ENCODE peak calls at places on chromosomes 7 and 10, in six cellular contexts. B is neuronal stem cell, N is PC-9, D is stomach, P is fibroblast of lung, E is IMR-90. R is an unnamed sample.

GRCh38 chr10:13231808-13232207 is 2.4 kb downstream of the UCMA start:
- DNase-seq in B (no peak), N (no peak), D (no peak), P (no peak), E (no peak), R (peak; percentile 13)

GRCh38 chr10:60237977-60238376 is 151.7 kb downstream of the ANK3 start:
- DNase-seq in B (no peak), N (no peak), D (no peak), P (peak; percentile 39), E (peak; percentile 13), R (no peak)

GRCh38 chr10:79403441-79404230 is 41.8 kb downstream of the ZCCHC24 start:
- DNase-seq in B (peak; percentile 48), N (no peak), D (no peak), P (peak; percentile 62), E (no peak), R (no peak)

GRCh38 chr7:151062399-151063211 is 3.2 kb downstream of the SLC4A2 start:
- DNase-seq in B (peak; percentile 77), N (peak; percentile 73), D (peak; percentile 91), P (peak; percentile 88), E (peak; percentile 76), R (peak; percentile 85)

GRCh38 chr7:14765731-14766130 is 136.8 kb downstream of the DGKB start:
- DNase-seq in B (no peak), N (no peak), D (no peak), P (peak; percentile 19), E (no peak), R (no peak)

GRCh38 chr10:77622822-77623410 is 14.7 kb downstream of the KCNMA1 start:
- DNase-seq in B (no peak), N (no peak), D (no peak), P (no peak), E (no peak), R (no peak)

GRCh38 chr10:120600871-120601644 is 144.0 kb downstream of the PLPP4 start:
- DNase-seq in B (peak; percentile 38), N (no peak), D (no peak), P (peak; percentile 53), E (no peak), R (no peak)

GRCh38 chr10:128125416-128125943 is 743 bp downstream of the MKI67 start:
- DNase-seq in B (no peak), N (no peak), D (no peak), P (peak; percentile 16), E (no peak), R (no peak)

GRCh38 chr7:332646-333398 is 42.9 kb downstream of the FOXL3 start:
- DNase-seq in B (peak; percentile 72), N (no peak), D (peak; percentile 92), P (peak; percentile 48), E (peak; percentile 36), R (peak; percentile 77)

GRCh38 chr7:80900583-80901576 is 18.0 kb downstream of the SEMA3C start:
- DNase-seq in B (no peak), N (no peak), D (no peak), P (peak; percentile 84), E (peak; percentile 74), R (no peak)

GRCh38 chr10:35643976-35644799 is 2.1 kb upstream of the FZD8 start:
- DNase-seq in B (no peak), N (no peak), D (no peak), P (no peak), E (no peak), R (no peak)

GRCh38 chr10:10096898-10097297 is 920.8 kb upstream of the CELF2 start:
- DNase-seq in B (no peak), N (no peak), D (no peak), P (no peak), E (no peak), R (no peak)

GRCh38 chr7:138853448-138853847 is 55.5 kb upstream of the ATP6V0A4 start:
- DNase-seq in B (no peak), N (no peak), D (no peak), P (no peak), E (no peak), R (no peak)

GRCh38 chr10:7085913-7086589 is 324.8 kb downstream of the SFMBT2 start:
- DNase-seq in B (no peak), N (no peak), D (no peak), P (peak; percentile 73), E (peak; percentile 72), R (no peak)

GRCh38 chr10:7085147-7085912 is 325.5 kb downstream of the SFMBT2 start:
- DNase-seq in B (no peak), N (no peak), D (no peak), P (peak; percentile 61), E (peak; percentile 64), R (no peak)

GRCh38 chr10:7084255-7085005 is 326.4 kb downstream of the SFMBT2 start:
- DNase-seq in B (no peak), N (no peak), D (no peak), P (peak; percentile 40), E (peak; percentile 33), R (no peak)

GRCh38 chr10:7082967-7083366 is 327.9 kb downstream of the SFMBT2 start:
- DNase-seq in B (no peak), N (no peak), D (no peak), P (peak; percentile 47), E (peak; percentile 12), R (no peak)
- H3K4me1 ChIP-seq in B (peaks cover 19% of the 10 kb centered on the region), N (no peaks in the 10 kb centered on the region), D (peaks cover 7% of the 10 kb centered on the region), P (no peaks in the 10 kb centered on the region), E (peaks cover 7% of the 10 kb centered on the region), R (peaks cover 14% of the 10 kb centered on the region)

DNA sequence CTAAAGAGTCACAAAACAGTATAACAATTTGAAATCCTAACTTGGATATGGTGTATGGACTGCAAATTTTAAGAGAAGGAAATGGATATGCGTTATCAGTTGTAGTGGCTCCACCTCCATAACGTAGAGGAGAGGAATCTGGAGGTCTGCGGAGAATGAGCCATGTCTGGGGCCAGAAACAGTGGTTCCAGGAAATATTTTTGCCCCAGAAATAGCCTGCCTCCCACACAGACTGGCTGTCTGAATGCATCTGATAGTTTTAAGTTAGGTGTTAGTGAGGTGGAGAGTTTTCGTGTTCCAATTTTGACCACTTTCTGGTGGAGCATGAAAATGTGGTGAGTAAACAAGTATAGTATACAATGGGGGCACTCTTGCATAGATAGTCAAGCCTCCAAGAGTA is 1.6 kb downstream of the PHTF2 start:
- DNase-seq in B (no peak), N (no peak), D (no peak), P (peak; percentile 78), E (peak; percentile 57), R (no peak)
- H3K4me1 ChIP-seq in B (peaks cover 5% of the 10 kb centered on the region), N (peaks cover 26% of the 10 kb centered on the region), D (peaks cover 13% of the 10 kb centered on the region), P (peaks cover 2% of the 10 kb centered on the region), E (peaks cover 6% of the 10 kb centered on the region), R (peaks cover 21% of the 10 kb centered on the region)

GRCh38 chr7:74286131-74286530 is 3.1 kb upstream of the CLIP2 start:
- DNase-seq in B (no peak), N (no peak), D (no peak), P (no peak), E (no peak), R (no peak)

GRCh38 chr7:74287303-74288033 is 1.7 kb upstream of the CLIP2 start:
- DNase-seq in B (no peak), N (peak; percentile 75), D (no peak), P (no peak), E (no peak), R (no peak)

GRCh38 chr7:74282748-74283459 is 6.3 kb upstream of the CLIP2 start:
- DNase-seq in B (peak; percentile 68), N (no peak), D (no peak), P (no peak), E (no peak), R (no peak)

GRCh38 chr7:74283858-74284447 is 5.3 kb upstream of the CLIP2 start:
- DNase-seq in B (no peak), N (no peak), D (no peak), P (no peak), E (peak; percentile 55), R (no peak)

GRCh38 chr7:74284781-74285259 is 4.4 kb upstream of the CLIP2 start:
- DNase-seq in B (no peak), N (no peak), D (peak; percentile 75), P (no peak), E (no peak), R (no peak)
- H3K4me1 ChIP-seq in B (peaks cover 17% of the 10 kb centered on the region), N (peaks cover 50% of the 10 kb centered on the region), D (peaks cover 23% of the 10 kb centered on the region), P (peaks cover 17% of the 10 kb centered on the region), E (peaks cover 22% of the 10 kb centered on the region), R (peaks cover 22% of the 10 kb centered on the region)

DNA sequence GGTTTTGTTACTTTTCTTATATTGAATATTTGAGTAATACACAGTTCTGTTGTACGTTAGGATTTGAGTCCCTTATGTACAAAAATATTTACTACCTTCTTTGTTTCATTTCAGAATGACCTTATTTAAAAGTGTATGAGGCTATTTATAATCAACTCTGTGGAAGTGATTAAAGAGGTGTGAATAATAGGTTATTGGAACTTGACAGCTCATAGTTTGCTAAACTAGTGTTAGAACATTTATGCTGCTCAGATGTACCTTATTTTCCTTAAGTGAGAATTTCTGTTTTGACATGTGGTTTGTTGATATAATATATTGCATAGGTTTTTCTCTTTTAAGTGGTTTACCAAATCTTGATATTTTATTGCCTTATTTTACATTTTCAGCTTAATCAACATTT is 105.5 kb downstream of the ZEB1 start:
- DNase-seq in B (no peak), N (no peak), D (no peak), P (no peak), E (no peak), R (no peak)
- H3K4me1 ChIP-seq in B (peaks cover 2% of the 10 kb centered on the region), N (no peaks in the 10 kb centered on the region), D (no peaks in the 10 kb centered on the region), P (no peaks in the 10 kb centered on the region), E (peaks cover 7% of the 10 kb centered on the region), R (peaks cover 2% of the 10 kb centered on the region)

DNA sequence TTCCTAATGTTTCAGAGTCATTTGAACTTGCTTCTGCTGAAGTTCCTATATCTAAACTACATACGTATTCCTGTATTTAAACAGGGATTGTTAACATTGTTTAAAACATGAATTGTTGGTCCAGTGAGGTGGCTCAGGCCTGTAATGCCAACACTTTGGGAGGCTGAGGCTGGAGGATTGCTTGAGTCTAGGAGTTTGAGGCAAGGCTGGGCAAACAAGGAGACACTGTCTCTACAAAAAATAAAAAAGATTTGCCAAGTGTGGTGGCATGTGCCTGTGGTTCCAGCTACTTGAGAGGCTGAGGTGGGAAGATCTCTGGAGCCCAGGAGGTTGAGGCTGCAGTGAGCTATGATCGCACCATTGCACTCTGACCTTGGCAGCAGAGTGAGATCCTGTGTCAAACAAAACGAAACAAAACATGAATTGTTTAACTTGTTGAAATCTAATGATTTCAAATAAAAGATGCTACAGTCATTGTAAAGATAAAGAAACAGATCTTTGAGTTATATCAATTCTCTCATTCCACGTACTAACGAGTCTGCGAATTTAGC is 809.4 kb downstream of the TYW1 start:
- DNase-seq in B (no peak), N (no peak), D (no peak), P (no peak), E (no peak), R (no peak)
- H3K4me1 ChIP-seq in B (no peaks in the 10 kb centered on the region), N (no peaks in the 10 kb centered on the region), D (no peaks in the 10 kb centered on the region), P (no peaks in the 10 kb centered on the region), E (no peaks in the 10 kb centered on the region), R (no peaks in the 10 kb centered on the region)

GRCh38 chr10:69868821-69869220 is 67.1 kb downstream of the COL13A1 start:
- DNase-seq in B (no peak), N (peak; percentile 70), D (no peak), P (no peak), E (no peak), R (no peak)
- H3K4me1 ChIP-seq in B (peaks cover 28% of the 10 kb centered on the region), N (peaks cover 89% of the 10 kb centered on the region), D (peaks cover 4% of the 10 kb centered on the region), P (peaks cover 36% of the 10 kb centered on the region), E (peaks cover 28% of the 10 kb centered on the region), R (peaks cover 8% of the 10 kb centered on the region)

GRCh38 chr10:124010024-124010423 is 83.4 kb downstream of the CHST15 start:
- DNase-seq in B (no peak), N (no peak), D (no peak), P (no peak), E (no peak), R (no peak)
- H3K4me1 ChIP-seq in B (peaks cover 8% of the 10 kb centered on the region), N (no peaks in the 10 kb centered on the region), D (no peaks in the 10 kb centered on the region), P (no peaks in the 10 kb centered on the region), E (no peaks in the 10 kb centered on the region), R (no peaks in the 10 kb centered on the region)